ENCODE peak calls at places on chromosomes 13 and 19, in ten cellular contexts. One of them, this sample, is unnamed.
A peak's percentile ranks its signal among the peaks of the same experiment; 100 is the strongest.

GRCh38 chr13:27053902-27054595 is 117.6 kb downstream of the USP12 start:
- DNase-seq in right cardiac atrium: no peak
- DNase-seq in CD4-positive, CD25-positive, alpha-beta regulatory T cell: no peak
- DNase-seq in stomach: no peak
- DNase-seq in SK-N-SH: no peak
- DNase-seq in esophagus muscularis mucosa: no peak
- DNase-seq in tibial artery: no peak
- DNase-seq in astrocyte: peak; percentile 86
- DNase-seq in IMR-90: peak; percentile 88
- DNase-seq in upper lobe of right lung: no peak
- DNase-seq in this sample: no peak

GRCh38 chr19:41795031-41795461 is 1.3 kb upstream of the CEACAM3 start:
- DNase-seq in right cardiac atrium: no peak
- DNase-seq in upper lobe of right lung: no peak
- DNase-seq in tibial artery: peak; percentile 51
- DNase-seq in esophagus muscularis mucosa: no peak
- DNase-seq in CD4-positive, CD25-positive, alpha-beta regulatory T cell: peak; percentile 63
- DNase-seq in SK-N-SH: peak; percentile 35
- DNase-seq in IMR-90: peak; percentile 16
- DNase-seq in stomach: peak; percentile 65
- DNase-seq in astrocyte: no peak
- DNase-seq in this sample: peak; percentile 25

GRCh38 chr19:50460161-50460765 is 16.0 kb upstream of the EMC10 start:
- DNase-seq in upper lobe of right lung: no peak
- DNase-seq in IMR-90: peak; percentile 50
- DNase-seq in astrocyte: peak; percentile 56
- DNase-seq in stomach: no peak
- DNase-seq in SK-N-SH: no peak
- DNase-seq in CD4-positive, CD25-positive, alpha-beta regulatory T cell: no peak
- DNase-seq in esophagus muscularis mucosa: no peak
- DNase-seq in tibial artery: no peak
- DNase-seq in right cardiac atrium: no peak
- DNase-seq in this sample: no peak

GRCh38 chr19:7395360-7395781 is 46.6 kb downstream of the ARHGEF18 start:
- DNase-seq in tibial artery: no peak
- DNase-seq in IMR-90: no peak
- DNase-seq in CD4-positive, CD25-positive, alpha-beta regulatory T cell: no peak
- DNase-seq in astrocyte: no peak
- DNase-seq in right cardiac atrium: no peak
- DNase-seq in stomach: no peak
- DNase-seq in esophagus muscularis mucosa: no peak
- DNase-seq in SK-N-SH: peak; percentile 62
- DNase-seq in upper lobe of right lung: no peak
- DNase-seq in this sample: no peak

GRCh38 chr13:24630851-24631341 is 49.3 kb upstream of the ATP12A start:
- DNase-seq in right cardiac atrium: no peak
- DNase-seq in CD4-positive, CD25-positive, alpha-beta regulatory T cell: no peak
- DNase-seq in upper lobe of right lung: no peak
- DNase-seq in IMR-90: peak; percentile 46
- DNase-seq in astrocyte: peak; percentile 76
- DNase-seq in tibial artery: no peak
- DNase-seq in esophagus muscularis mucosa: no peak
- DNase-seq in stomach: peak; percentile 34
- DNase-seq in SK-N-SH: no peak
- DNase-seq in this sample: no peak

GRCh38 chr19:12055784-12056183 is 3.0 kb upstream of the ZNF878 start:
- DNase-seq in astrocyte: no peak
- DNase-seq in SK-N-SH: no peak
- DNase-seq in upper lobe of right lung: no peak
- DNase-seq in tibial artery: no peak
- DNase-seq in right cardiac atrium: no peak
- DNase-seq in CD4-positive, CD25-positive, alpha-beta regulatory T cell: no peak
- DNase-seq in IMR-90: no peak
- DNase-seq in stomach: no peak
- DNase-seq in esophagus muscularis mucosa: no peak
- DNase-seq in this sample: no peak

GRCh38 chr13:101576452-101576851 is 124.0 kb downstream of the ITGBL1 start:
- DNase-seq in stomach: no peak
- DNase-seq in tibial artery: no peak
- DNase-seq in right cardiac atrium: no peak
- DNase-seq in upper lobe of right lung: no peak
- DNase-seq in astrocyte: peak; percentile 54
- DNase-seq in IMR-90: peak; percentile 81
- DNase-seq in CD4-positive, CD25-positive, alpha-beta regulatory T cell: no peak
- DNase-seq in SK-N-SH: no peak
- DNase-seq in esophagus muscularis mucosa: no peak
- DNase-seq in this sample: no peak

GRCh38 chr19:51020988-51021651 is 1.6 kb upstream of the KLK10 start:
- DNase-seq in CD4-positive, CD25-positive, alpha-beta regulatory T cell: peak; percentile 11
- DNase-seq in right cardiac atrium: no peak
- DNase-seq in astrocyte: peak; percentile 27
- DNase-seq in stomach: peak; percentile 34
- DNase-seq in IMR-90: peak; percentile 51
- DNase-seq in esophagus muscularis mucosa: no peak
- DNase-seq in tibial artery: no peak
- DNase-seq in SK-N-SH: peak; percentile 54
- DNase-seq in upper lobe of right lung: no peak
- DNase-seq in this sample: no peak

GRCh38 chr19:46731007-46731501 is 14.1 kb upstream of the PRKD2 start:
- DNase-seq in stomach: peak; percentile 46
- DNase-seq in tibial artery: peak; percentile 44
- DNase-seq in esophagus muscularis mucosa: no peak
- DNase-seq in right cardiac atrium: peak; percentile 74
- DNase-seq in IMR-90: peak; percentile 94
- DNase-seq in astrocyte: peak; percentile 96
- DNase-seq in upper lobe of right lung: peak; percentile 71
- DNase-seq in CD4-positive, CD25-positive, alpha-beta regulatory T cell: no peak
- DNase-seq in SK-N-SH: no peak
- DNase-seq in this sample: no peak

GRCh38 chr13:21148557-21149258 is 27.6 kb downstream of the SKA3 start:
- DNase-seq in SK-N-SH: no peak
- DNase-seq in CD4-positive, CD25-positive, alpha-beta regulatory T cell: no peak
- DNase-seq in astrocyte: no peak
- DNase-seq in tibial artery: no peak
- DNase-seq in right cardiac atrium: no peak
- DNase-seq in stomach: no peak
- DNase-seq in esophagus muscularis mucosa: no peak
- DNase-seq in IMR-90: no peak
- DNase-seq in upper lobe of right lung: no peak
- DNase-seq in this sample: no peak

GRCh38 chr19:18966304-18966703 is 25.3 kb upstream of the HOMER3 start:
- DNase-seq in stomach: no peak
- DNase-seq in astrocyte: no peak
- DNase-seq in esophagus muscularis mucosa: no peak
- DNase-seq in right cardiac atrium: no peak
- DNase-seq in IMR-90: no peak
- DNase-seq in CD4-positive, CD25-positive, alpha-beta regulatory T cell: no peak
- DNase-seq in tibial artery: no peak
- DNase-seq in upper lobe of right lung: no peak
- DNase-seq in SK-N-SH: no peak
- DNase-seq in this sample: no peak

GRCh38 chr13:65940720-65941119 is 1289.4 kb downstream of the PCDH9 start:
- DNase-seq in CD4-positive, CD25-positive, alpha-beta regulatory T cell: no peak
- DNase-seq in SK-N-SH: no peak
- DNase-seq in right cardiac atrium: peak; percentile 43
- DNase-seq in upper lobe of right lung: no peak
- DNase-seq in esophagus muscularis mucosa: no peak
- DNase-seq in astrocyte: no peak
- DNase-seq in tibial artery: no peak
- DNase-seq in stomach: no peak
- DNase-seq in IMR-90: no peak
- DNase-seq in this sample: no peak

GRCh38 chr19:49150944-49151243 is 4.3 kb downstream of the HRC start:
- DNase-seq in SK-N-SH: no peak
- DNase-seq in right cardiac atrium: no peak
- DNase-seq in IMR-90: no peak
- DNase-seq in upper lobe of right lung: no peak
- DNase-seq in stomach: no peak
- DNase-seq in esophagus muscularis mucosa: no peak
- DNase-seq in CD4-positive, CD25-positive, alpha-beta regulatory T cell: no peak
- DNase-seq in astrocyte: no peak
- DNase-seq in tibial artery: no peak
- DNase-seq in this sample: no peak

GRCh38 chr19:49148784-49149651 is 6.2 kb downstream of the HRC start:
- DNase-seq in SK-N-SH: peak; percentile 94
- DNase-seq in upper lobe of right lung: peak; percentile 98
- DNase-seq in CD4-positive, CD25-positive, alpha-beta regulatory T cell: peak; percentile 60
- DNase-seq in right cardiac atrium: peak; percentile 100
- DNase-seq in stomach: peak; percentile 100
- DNase-seq in astrocyte: peak; percentile 67
- DNase-seq in esophagus muscularis mucosa: peak; percentile 99
- DNase-seq in tibial artery: peak; percentile 99
- DNase-seq in IMR-90: peak; percentile 86
- DNase-seq in this sample: peak; percentile 77

GRCh38 chr19:49147923-49148682 is 7.1 kb downstream of the HRC start:
- DNase-seq in CD4-positive, CD25-positive, alpha-beta regulatory T cell: no peak
- DNase-seq in upper lobe of right lung: no peak
- DNase-seq in esophagus muscularis mucosa: no peak
- DNase-seq in SK-N-SH: no peak
- DNase-seq in IMR-90: no peak
- DNase-seq in stomach: no peak
- DNase-seq in tibial artery: no peak
- DNase-seq in astrocyte: no peak
- DNase-seq in right cardiac atrium: peak; percentile 72
- DNase-seq in this sample: no peak

GRCh38 chr19:49150106-49150943 is 4.9 kb downstream of the HRC start:
- DNase-seq in IMR-90: peak; percentile 65
- DNase-seq in stomach: peak; percentile 85
- DNase-seq in tibial artery: peak; percentile 79
- DNase-seq in upper lobe of right lung: peak; percentile 91
- DNase-seq in astrocyte: peak; percentile 62
- DNase-seq in right cardiac atrium: peak; percentile 94
- DNase-seq in SK-N-SH: peak; percentile 95
- DNase-seq in esophagus muscularis mucosa: no peak
- DNase-seq in CD4-positive, CD25-positive, alpha-beta regulatory T cell: no peak
- DNase-seq in this sample: peak; percentile 20

DNA sequence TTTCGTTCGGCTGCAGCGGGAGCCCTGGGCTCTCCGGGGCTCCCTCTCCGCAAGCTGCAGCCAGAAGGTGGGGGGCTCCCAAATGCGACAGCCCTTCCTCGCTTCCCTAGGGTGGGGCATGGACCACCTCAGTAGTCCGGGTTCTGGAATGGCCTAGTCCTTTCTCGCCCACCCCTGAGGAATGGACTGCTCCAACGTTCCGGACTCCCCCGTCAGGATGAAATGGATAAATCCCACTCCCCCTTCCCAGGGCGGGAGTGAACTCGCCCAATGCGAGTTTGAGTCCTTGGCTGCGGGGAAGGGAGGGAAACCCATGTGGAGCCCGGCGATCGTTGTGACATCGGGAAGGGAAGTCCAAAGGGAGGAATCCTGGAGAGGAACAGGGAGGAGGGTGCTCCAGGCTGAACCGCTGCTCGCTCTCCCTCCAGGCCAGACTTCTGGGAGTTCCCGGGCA is 5.5 kb downstream of the HRC start:
- DNase-seq in right cardiac atrium: peak; percentile 88
- DNase-seq in IMR-90: peak; percentile 83
- DNase-seq in stomach: peak; percentile 58
- DNase-seq in esophagus muscularis mucosa: no peak
- DNase-seq in upper lobe of right lung: peak; percentile 83
- DNase-seq in CD4-positive, CD25-positive, alpha-beta regulatory T cell: no peak
- DNase-seq in tibial artery: peak; percentile 70
- DNase-seq in astrocyte: peak; percentile 77
- DNase-seq in SK-N-SH: peak; percentile 84
- DNase-seq in this sample: no peak
- H3K27ac ChIP-seq in right cardiac atrium: peak overlapping the region; percentile 85
- H3K27ac ChIP-seq in IMR-90: peak overlapping the region; percentile 11
- H3K27ac ChIP-seq in stomach: peak overlapping the region; percentile 72
- H3K27ac ChIP-seq in esophagus muscularis mucosa: peak overlapping the region; percentile 80
- H3K27ac ChIP-seq in upper lobe of right lung: peak overlapping the region; percentile 70
- H3K27ac ChIP-seq in CD4-positive, CD25-positive, alpha-beta regulatory T cell: no peak overlapping the region
- H3K27ac ChIP-seq in tibial artery: peak overlapping the region; percentile 80
- H3K27ac ChIP-seq in astrocyte: peak overlapping the region; percentile 43
- H3K27ac ChIP-seq in SK-N-SH: peak overlapping the region; percentile 87
- H3K27ac ChIP-seq in this sample: no peak overlapping the region

GRCh38 chr13:112133489-112134149 is 66.7 kb downstream of the SOX1 start:
- DNase-seq in IMR-90: no peak
- DNase-seq in esophagus muscularis mucosa: no peak
- DNase-seq in SK-N-SH: no peak
- DNase-seq in stomach: no peak
- DNase-seq in upper lobe of right lung: peak; percentile 6
- DNase-seq in right cardiac atrium: no peak
- DNase-seq in tibial artery: no peak
- DNase-seq in astrocyte: no peak
- DNase-seq in CD4-positive, CD25-positive, alpha-beta regulatory T cell: no peak
- DNase-seq in this sample: no peak
- H3K9me3 ChIP-seq in IMR-90: peaks cover 45% of the 10 kb centered on the region
- H3K9me3 ChIP-seq in esophagus muscularis mucosa: no peaks in the 10 kb centered on the region
- H3K9me3 ChIP-seq in SK-N-SH: no peaks in the 10 kb centered on the region
- H3K9me3 ChIP-seq in stomach: no peaks in the 10 kb centered on the region
- H3K9me3 ChIP-seq in upper lobe of right lung: no peaks in the 10 kb centered on the region
- H3K9me3 ChIP-seq in right cardiac atrium: no peaks in the 10 kb centered on the region
- H3K9me3 ChIP-seq in tibial artery: no peaks in the 10 kb centered on the region
- H3K9me3 ChIP-seq in astrocyte: peaks cover 5% of the 10 kb centered on the region
- H3K9me3 ChIP-seq in CD4-positive, CD25-positive, alpha-beta regulatory T cell: no peaks in the 10 kb centered on the region
- H3K9me3 ChIP-seq in this sample: no peaks in the 10 kb centered on the region

GRCh38 chr13:52053460-52053859 is 29.0 kb downstream of the UTP14C start:
- DNase-seq in right cardiac atrium: no peak
- DNase-seq in stomach: no peak
- DNase-seq in IMR-90: no peak
- DNase-seq in esophagus muscularis mucosa: no peak
- DNase-seq in tibial artery: no peak
- DNase-seq in CD4-positive, CD25-positive, alpha-beta regulatory T cell: no peak
- DNase-seq in astrocyte: no peak
- DNase-seq in upper lobe of right lung: no peak
- DNase-seq in SK-N-SH: peak; percentile 22
- DNase-seq in this sample: no peak
- H3K4me1 ChIP-seq in right cardiac atrium: no peaks in the 10 kb centered on the region
- H3K4me1 ChIP-seq in stomach: no peaks in the 10 kb centered on the region
- H3K4me1 ChIP-seq in IMR-90: no peaks in the 10 kb centered on the region
- H3K4me1 ChIP-seq in esophagus muscularis mucosa: no peaks in the 10 kb centered on the region
- H3K4me1 ChIP-seq in tibial artery: no peaks in the 10 kb centered on the region
- H3K4me1 ChIP-seq in CD4-positive, CD25-positive, alpha-beta regulatory T cell: no peaks in the 10 kb centered on the region
- H3K4me1 ChIP-seq in astrocyte: no peaks in the 10 kb centered on the region
- H3K4me1 ChIP-seq in upper lobe of right lung: no peaks in the 10 kb centered on the region
- H3K4me1 ChIP-seq in SK-N-SH: no peaks in the 10 kb centered on the region
- H3K4me1 ChIP-seq in this sample: no peaks in the 10 kb centered on the region

DNA sequence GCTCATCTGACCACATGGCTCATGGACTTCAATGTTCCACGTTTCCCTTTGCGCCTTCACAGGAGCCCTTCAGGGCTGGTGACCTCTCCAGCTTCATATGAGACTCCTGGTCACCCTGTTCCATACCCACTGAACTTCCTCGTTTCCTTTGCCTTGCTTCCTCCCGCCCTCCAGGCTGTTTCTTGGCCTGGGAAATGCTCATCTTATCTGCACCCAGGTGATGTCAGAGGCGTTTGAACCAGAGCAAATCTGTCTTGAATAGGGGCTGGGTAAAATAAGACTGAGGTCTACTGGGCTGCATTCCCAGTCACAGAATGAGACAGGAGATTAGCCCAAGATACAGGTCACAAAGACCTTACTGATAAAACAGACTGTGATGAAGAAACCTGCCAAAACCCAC is 102.8 kb downstream of the DCLK1 start:
- DNase-seq in upper lobe of right lung: no peak
- DNase-seq in stomach: no peak
- DNase-seq in IMR-90: no peak
- DNase-seq in SK-N-SH: no peak
- DNase-seq in esophagus muscularis mucosa: no peak
- DNase-seq in tibial artery: no peak
- DNase-seq in CD4-positive, CD25-positive, alpha-beta regulatory T cell: no peak
- DNase-seq in astrocyte: peak; percentile 21
- DNase-seq in right cardiac atrium: no peak
- DNase-seq in this sample: no peak
- H3K27ac ChIP-seq in upper lobe of right lung: no peak overlapping the region
- H3K27ac ChIP-seq in stomach: no peak overlapping the region
- H3K27ac ChIP-seq in IMR-90: no peak overlapping the region
- H3K27ac ChIP-seq in SK-N-SH: no peak overlapping the region
- H3K27ac ChIP-seq in esophagus muscularis mucosa: no peak overlapping the region
- H3K27ac ChIP-seq in tibial artery: no peak overlapping the region
- H3K27ac ChIP-seq in CD4-positive, CD25-positive, alpha-beta regulatory T cell: no peak overlapping the region
- H3K27ac ChIP-seq in astrocyte: peak overlapping the region; percentile 93
- H3K27ac ChIP-seq in right cardiac atrium: no peak overlapping the region
- H3K27ac ChIP-seq in this sample: no peak overlapping the region

This sample was measured in effector memory CD4-positive, alpha-beta T cell.